ENCODE peak calls at places on chromosomes 5 and 9, in five cellular contexts. One of them, this sample, is unnamed.

GRCh38 chr5:179240561-179240960 is 104.7 kb downstream of the ADAMTS2 start:
- DNase-seq in astrocyte of the spinal cord: no peak
- DNase-seq in fibroblast of pulmonary artery: no peak
- DNase-seq in kidney epithelial cell: no peak
- DNase-seq in osteoblast: no peak
- DNase-seq in this sample: no peak

GRCh38 chr9:117286245-117286644 is 128.6 kb downstream of the ASTN2 start:
- DNase-seq in astrocyte of the spinal cord: no peak
- DNase-seq in fibroblast of pulmonary artery: no peak
- DNase-seq in kidney epithelial cell: no peak
- DNase-seq in osteoblast: no peak
- DNase-seq in this sample: no peak

GRCh38 chr5:91670565-91670964 is 287.4 kb upstream of the ARRDC3 start:
- DNase-seq in astrocyte of the spinal cord: no peak
- DNase-seq in fibroblast of pulmonary artery: no peak
- DNase-seq in kidney epithelial cell: no peak
- DNase-seq in osteoblast: no peak
- DNase-seq in this sample: no peak

GRCh38 chr9:128286435-128286834 is 10.4 kb downstream of the SWI5 start:
- DNase-seq in astrocyte of the spinal cord: peak; percentile 66
- DNase-seq in fibroblast of pulmonary artery: peak; percentile 64
- DNase-seq in kidney epithelial cell: no peak
- DNase-seq in osteoblast: no peak
- DNase-seq in this sample: no peak

GRCh38 chr5:5810461-5810860 is 388.0 kb downstream of the ICE1 start:
- DNase-seq in astrocyte of the spinal cord: no peak
- DNase-seq in fibroblast of pulmonary artery: no peak
- DNase-seq in kidney epithelial cell: no peak
- DNase-seq in osteoblast: no peak
- DNase-seq in this sample: no peak

GRCh38 chr5:109315245-109315644 is 94.5 kb downstream of the PJA2 start:
- DNase-seq in astrocyte of the spinal cord: no peak
- DNase-seq in fibroblast of pulmonary artery: no peak
- DNase-seq in kidney epithelial cell: no peak
- DNase-seq in osteoblast: no peak
- DNase-seq in this sample: no peak

GRCh38 chr5:38807570-38808461 is 38.0 kb upstream of the OSMR start:
- DNase-seq in astrocyte of the spinal cord: peak; percentile 59
- DNase-seq in fibroblast of pulmonary artery: peak; percentile 72
- DNase-seq in kidney epithelial cell: no peak
- DNase-seq in osteoblast: peak; percentile 87
- DNase-seq in this sample: no peak

GRCh38 chr9:35357826-35358225 is 132.1 kb upstream of the RUSC2 start:
- DNase-seq in astrocyte of the spinal cord: no peak
- DNase-seq in fibroblast of pulmonary artery: no peak
- DNase-seq in kidney epithelial cell: no peak
- DNase-seq in osteoblast: no peak
- DNase-seq in this sample: no peak

GRCh38 chr9:5518937-5519319 is 8.6 kb downstream of the PDCD1LG2 start:
- DNase-seq in astrocyte of the spinal cord: no peak
- DNase-seq in fibroblast of pulmonary artery: no peak
- DNase-seq in kidney epithelial cell: no peak
- DNase-seq in osteoblast: no peak
- DNase-seq in this sample: no peak

GRCh38 chr5:66436721-66437120 is 159.5 kb upstream of the MAST4 start:
- DNase-seq in astrocyte of the spinal cord: no peak
- DNase-seq in fibroblast of pulmonary artery: no peak
- DNase-seq in kidney epithelial cell: no peak
- DNase-seq in osteoblast: peak; percentile 5
- DNase-seq in this sample: no peak

GRCh38 chr9:2047144-2047671 is 32.1 kb downstream of the SMARCA2 start:
- DNase-seq in astrocyte of the spinal cord: no peak
- DNase-seq in fibroblast of pulmonary artery: no peak
- DNase-seq in kidney epithelial cell: no peak
- DNase-seq in osteoblast: no peak
- DNase-seq in this sample: no peak

GRCh38 chr9:81649475-81649874 is 39.9 kb downstream of the TLE1 start:
- DNase-seq in astrocyte of the spinal cord: no peak
- DNase-seq in fibroblast of pulmonary artery: no peak
- DNase-seq in kidney epithelial cell: no peak
- DNase-seq in osteoblast: no peak
- DNase-seq in this sample: no peak

GRCh38 chr9:88783613-88784230 is 207.5 kb upstream of the S1PR3 start:
- DNase-seq in astrocyte of the spinal cord: no peak
- DNase-seq in fibroblast of pulmonary artery: no peak
- DNase-seq in kidney epithelial cell: no peak
- DNase-seq in osteoblast: no peak
- DNase-seq in this sample: no peak

GRCh38 chr9:121217609-121218292 is 16.1 kb upstream of the RAB14 start:
- DNase-seq in astrocyte of the spinal cord: peak; percentile 39
- DNase-seq in fibroblast of pulmonary artery: no peak
- DNase-seq in kidney epithelial cell: no peak
- DNase-seq in osteoblast: no peak
- DNase-seq in this sample: no peak

GRCh38 chr9:3018691-3019230 is 174.9 kb upstream of the PUM3 start:
- DNase-seq in astrocyte of the spinal cord: no peak
- DNase-seq in fibroblast of pulmonary artery: no peak
- DNase-seq in kidney epithelial cell: no peak
- DNase-seq in osteoblast: no peak
- DNase-seq in this sample: no peak

GRCh38 chr5:112579771-112580170 is 157.9 kb upstream of the APC start:
- DNase-seq in astrocyte of the spinal cord: no peak
- DNase-seq in fibroblast of pulmonary artery: no peak
- DNase-seq in kidney epithelial cell: no peak
- DNase-seq in osteoblast: no peak
- DNase-seq in this sample: no peak

GRCh38 chr5:96381526-96381925 is 51.5 kb downstream of the PCSK1 start:
- DNase-seq in astrocyte of the spinal cord: no peak
- DNase-seq in fibroblast of pulmonary artery: no peak
- DNase-seq in kidney epithelial cell: no peak
- DNase-seq in osteoblast: no peak
- DNase-seq in this sample: no peak

GRCh38 chr5:123673107-123673506 is 161.1 kb downstream of the CSNK1G3 start:
- DNase-seq in astrocyte of the spinal cord: no peak
- DNase-seq in fibroblast of pulmonary artery: no peak
- DNase-seq in kidney epithelial cell: peak; percentile 55
- DNase-seq in osteoblast: no peak
- DNase-seq in this sample: no peak

GRCh38 chr5:132055441-132055807 is 5.0 kb upstream of the IL3 start:
- DNase-seq in astrocyte of the spinal cord: no peak
- DNase-seq in fibroblast of pulmonary artery: no peak
- DNase-seq in kidney epithelial cell: no peak
- DNase-seq in osteoblast: peak; percentile 10
- DNase-seq in this sample: no peak

GRCh38 chr9:96674914-96675538 is 19.9 kb upstream of the PRXL2C start:
- DNase-seq in astrocyte of the spinal cord: peak; percentile 83
- DNase-seq in fibroblast of pulmonary artery: peak; percentile 57
- DNase-seq in kidney epithelial cell: no peak
- DNase-seq in osteoblast: no peak
- DNase-seq in this sample: no peak

GRCh38 chr5:132394681-132395259 is 25.3 kb downstream of the SLC22A5 start:
- DNase-seq in astrocyte of the spinal cord: no peak
- DNase-seq in fibroblast of pulmonary artery: no peak
- DNase-seq in kidney epithelial cell: peak; percentile 65
- DNase-seq in osteoblast: no peak
- DNase-seq in this sample: no peak

GRCh38 chr9:437066-438015 is 222.7 kb downstream of the DOCK8 start:
- DNase-seq in astrocyte of the spinal cord: peak; percentile 57
- DNase-seq in fibroblast of pulmonary artery: peak; percentile 90
- DNase-seq in kidney epithelial cell: no peak
- DNase-seq in osteoblast: no peak
- DNase-seq in this sample: peak; percentile 67

GRCh38 chr9:133621868-133622267 is 12.7 kb upstream of the FAM163B start:
- DNase-seq in astrocyte of the spinal cord: no peak
- DNase-seq in fibroblast of pulmonary artery: no peak
- DNase-seq in kidney epithelial cell: no peak
- DNase-seq in osteoblast: no peak
- DNase-seq in this sample: no peak

GRCh38 chr5:84729326-84729725 is 344.6 kb upstream of the EDIL3 start:
- DNase-seq in astrocyte of the spinal cord: peak; percentile 76
- DNase-seq in fibroblast of pulmonary artery: peak; percentile 20
- DNase-seq in kidney epithelial cell: no peak
- DNase-seq in osteoblast: no peak
- DNase-seq in this sample: no peak

GRCh38 chr9:130138791-130139190 is 33.4 kb upstream of the NCS1 start:
- DNase-seq in astrocyte of the spinal cord: peak; percentile 98
- DNase-seq in fibroblast of pulmonary artery: peak; percentile 96
- DNase-seq in kidney epithelial cell: no peak
- DNase-seq in osteoblast: peak; percentile 92
- DNase-seq in this sample: peak; percentile 86

GRCh38 chr5:181187500-181188213 is 17.3 kb downstream of the TRIM7 start:
- DNase-seq in astrocyte of the spinal cord: peak; percentile 83
- DNase-seq in fibroblast of pulmonary artery: peak; percentile 82
- DNase-seq in kidney epithelial cell: no peak
- DNase-seq in osteoblast: peak; percentile 93
- DNase-seq in this sample: no peak

GRCh38 chr5:181186022-181186421 is 19.0 kb downstream of the TRIM7 start:
- DNase-seq in astrocyte of the spinal cord: no peak
- DNase-seq in fibroblast of pulmonary artery: no peak
- DNase-seq in kidney epithelial cell: no peak
- DNase-seq in osteoblast: no peak
- DNase-seq in this sample: no peak

GRCh38 chr5:181188700-181189362 is 16.2 kb downstream of the TRIM7 start:
- DNase-seq in astrocyte of the spinal cord: peak; percentile 80
- DNase-seq in fibroblast of pulmonary artery: peak; percentile 85
- DNase-seq in kidney epithelial cell: no peak
- DNase-seq in osteoblast: peak; percentile 84
- DNase-seq in this sample: no peak

GRCh38 chr5:181185560-181185959 is 19.4 kb downstream of the TRIM7 start:
- DNase-seq in astrocyte of the spinal cord: no peak
- DNase-seq in fibroblast of pulmonary artery: no peak
- DNase-seq in kidney epithelial cell: no peak
- DNase-seq in osteoblast: no peak
- DNase-seq in this sample: no peak

GRCh38 chr5:181186902-181187499 is 18.0 kb downstream of the TRIM7 start:
- DNase-seq in astrocyte of the spinal cord: no peak
- DNase-seq in fibroblast of pulmonary artery: no peak
- DNase-seq in kidney epithelial cell: no peak
- DNase-seq in osteoblast: no peak
- DNase-seq in this sample: no peak
- H3K4me3 ChIP-seq in astrocyte of the spinal cord: peak overlapping the region; percentile 43
- H3K4me3 ChIP-seq in fibroblast of pulmonary artery: peak overlapping the region; percentile 51
- H3K4me3 ChIP-seq in kidney epithelial cell: no peak overlapping the region
- H3K4me3 ChIP-seq in osteoblast: peak overlapping the region; percentile 71
- H3K4me3 ChIP-seq in this sample: peak overlapping the region; percentile 49

GRCh38 chr5:152063004-152063403 is 138.4 kb upstream of the GLRA1 start:
- DNase-seq in astrocyte of the spinal cord: no peak
- DNase-seq in fibroblast of pulmonary artery: no peak
- DNase-seq in kidney epithelial cell: no peak
- DNase-seq in osteoblast: no peak
- DNase-seq in this sample: no peak

GRCh38 chr5:152061095-152061494 is 136.4 kb upstream of the GLRA1 start:
- DNase-seq in astrocyte of the spinal cord: no peak
- DNase-seq in fibroblast of pulmonary artery: no peak
- DNase-seq in kidney epithelial cell: no peak
- DNase-seq in osteoblast: no peak
- DNase-seq in this sample: no peak

GRCh38 chr5:152072076-152072475 is 147.4 kb upstream of the GLRA1 start:
- DNase-seq in astrocyte of the spinal cord: peak; percentile 5
- DNase-seq in fibroblast of pulmonary artery: peak; percentile 50
- DNase-seq in kidney epithelial cell: no peak
- DNase-seq in osteoblast: no peak
- DNase-seq in this sample: no peak

GRCh38 chr5:152070591-152070990 is 145.9 kb upstream of the GLRA1 start:
- DNase-seq in astrocyte of the spinal cord: no peak
- DNase-seq in fibroblast of pulmonary artery: no peak
- DNase-seq in kidney epithelial cell: no peak
- DNase-seq in osteoblast: no peak
- DNase-seq in this sample: no peak

GRCh38 chr5:152066760-152067159 is 142.1 kb upstream of the GLRA1 start:
- DNase-seq in astrocyte of the spinal cord: no peak
- DNase-seq in fibroblast of pulmonary artery: no peak
- DNase-seq in kidney epithelial cell: no peak
- DNase-seq in osteoblast: no peak
- DNase-seq in this sample: no peak
- TF ChIP-seq CTCF in astrocyte of the spinal cord: no peak
- TF ChIP-seq CTCF in fibroblast of pulmonary artery: no peak
- TF ChIP-seq CTCF in kidney epithelial cell: no peak
- TF ChIP-seq CTCF in osteoblast: no peak
- TF ChIP-seq CTCF in this sample: no peak

GRCh38 chr5:116859666-116860320 is 285.2 kb upstream of the SEMA6A start:
- DNase-seq in astrocyte of the spinal cord: no peak
- DNase-seq in fibroblast of pulmonary artery: peak; percentile 1
- DNase-seq in kidney epithelial cell: no peak
- DNase-seq in osteoblast: no peak
- DNase-seq in this sample: no peak

GRCh38 chr5:116862632-116863455 is 288.2 kb upstream of the SEMA6A start:
- DNase-seq in astrocyte of the spinal cord: no peak
- DNase-seq in fibroblast of pulmonary artery: no peak
- DNase-seq in kidney epithelial cell: no peak
- DNase-seq in osteoblast: no peak
- DNase-seq in this sample: no peak

GRCh38 chr5:116861097-116861496 is 286.5 kb upstream of the SEMA6A start:
- DNase-seq in astrocyte of the spinal cord: no peak
- DNase-seq in fibroblast of pulmonary artery: no peak
- DNase-seq in kidney epithelial cell: no peak
- DNase-seq in osteoblast: no peak
- DNase-seq in this sample: no peak

GRCh38 chr5:116864157-116864837 is 289.7 kb upstream of the SEMA6A start:
- DNase-seq in astrocyte of the spinal cord: peak; percentile 8
- DNase-seq in fibroblast of pulmonary artery: no peak
- DNase-seq in kidney epithelial cell: no peak
- DNase-seq in osteoblast: peak; percentile 21
- DNase-seq in this sample: no peak

DNA sequence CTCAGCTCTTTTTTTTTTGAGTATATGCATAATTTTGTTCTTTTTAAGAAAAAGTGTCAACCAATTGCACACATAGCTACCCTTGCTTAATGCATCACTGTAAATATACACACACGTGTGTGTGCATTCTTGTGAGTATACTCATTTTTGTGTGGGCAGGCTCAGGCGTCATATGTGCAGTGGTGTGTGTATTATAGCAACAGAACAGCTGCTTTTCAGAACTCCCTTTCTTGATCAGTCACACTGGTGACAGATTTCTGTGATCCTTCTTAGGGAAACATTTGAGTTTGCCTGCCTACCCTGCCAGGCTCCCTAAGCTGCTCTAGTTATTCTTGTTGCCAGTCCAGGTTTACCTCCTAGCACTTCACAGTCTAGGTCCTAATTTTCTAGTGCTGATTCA is 287.0 kb upstream of the SEMA6A start:
- DNase-seq in astrocyte of the spinal cord: no peak
- DNase-seq in fibroblast of pulmonary artery: no peak
- DNase-seq in kidney epithelial cell: peak; percentile 32
- DNase-seq in osteoblast: no peak
- DNase-seq in this sample: no peak
- H3K4me3 ChIP-seq in astrocyte of the spinal cord: no peak overlapping the region
- H3K4me3 ChIP-seq in fibroblast of pulmonary artery: no peak overlapping the region
- H3K4me3 ChIP-seq in kidney epithelial cell: no peak overlapping the region
- H3K4me3 ChIP-seq in osteoblast: no peak overlapping the region
- H3K4me3 ChIP-seq in this sample: no peak overlapping the region

DNA sequence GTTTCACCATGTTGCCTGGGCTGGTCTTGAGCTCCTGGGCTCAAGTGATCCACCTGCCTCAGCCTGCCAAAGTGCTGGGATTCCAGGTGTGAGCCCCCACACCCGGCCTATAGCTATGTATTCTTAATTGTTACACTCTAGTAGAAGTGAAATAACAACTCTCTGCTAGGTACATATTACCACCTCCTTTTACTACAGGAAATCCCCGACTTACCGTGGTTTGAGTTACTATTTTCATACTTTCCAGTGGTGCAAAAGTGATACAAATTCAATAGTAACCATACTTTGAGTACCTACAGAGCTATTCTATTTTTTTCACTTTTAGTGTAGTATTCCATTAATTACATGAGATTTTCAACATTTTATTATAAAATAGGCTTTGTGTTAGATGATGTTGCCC is 719 bp downstream of the ARL14EPL start:
- DNase-seq in astrocyte of the spinal cord: no peak
- DNase-seq in fibroblast of pulmonary artery: no peak
- DNase-seq in kidney epithelial cell: no peak
- DNase-seq in osteoblast: no peak
- DNase-seq in this sample: no peak
- TF ChIP-seq CTCF in astrocyte of the spinal cord: no peak
- TF ChIP-seq CTCF in fibroblast of pulmonary artery: no peak
- TF ChIP-seq CTCF in kidney epithelial cell: no peak
- TF ChIP-seq CTCF in osteoblast: no peak
- TF ChIP-seq CTCF in this sample: no peak

This sample was measured in AG04449.